ENCODE peak calls at places on chromosomes 5 and 9, in six cellular contexts. One of them, this sample, is unnamed.

GRCh38 chr5:151491059-151491458 is 43.7 kb downstream of the SLC36A1 start:
- DNase-seq in bronchial epithelial cell: no peak
- DNase-seq in AG04450: no peak
- DNase-seq in mammary epithelial cell: no peak
- DNase-seq in neuronal stem cell: no peak
- DNase-seq in PC-9: no peak
- DNase-seq in this sample: no peak

GRCh38 chr5:82952326-82952725 is 124.9 kb downstream of the TMEM167A start:
- DNase-seq in PC-9: no peak
- DNase-seq in AG04450: no peak
- DNase-seq in mammary epithelial cell: peak; percentile 91
- DNase-seq in bronchial epithelial cell: peak; percentile 80
- DNase-seq in neuronal stem cell: no peak
- DNase-seq in this sample: peak; percentile 73

GRCh38 chr5:142422426-142422825 is 97.6 kb upstream of the SPRY4 start:
- DNase-seq in bronchial epithelial cell: peak; percentile 67
- DNase-seq in AG04450: peak; percentile 34
- DNase-seq in mammary epithelial cell: peak; percentile 53
- DNase-seq in PC-9: no peak
- DNase-seq in neuronal stem cell: no peak
- DNase-seq in this sample: peak; percentile 71

GRCh38 chr5:126868961-126869451 is 92.1 kb downstream of the LMNB1 start:
- DNase-seq in mammary epithelial cell: peak; percentile 3
- DNase-seq in neuronal stem cell: peak; percentile 24
- DNase-seq in PC-9: no peak
- DNase-seq in AG04450: no peak
- DNase-seq in bronchial epithelial cell: peak; percentile 17
- DNase-seq in this sample: peak; percentile 27

GRCh38 chr5:113095831-113096230 is 119.2 kb downstream of the DCP2 start:
- DNase-seq in bronchial epithelial cell: no peak
- DNase-seq in mammary epithelial cell: no peak
- DNase-seq in AG04450: no peak
- DNase-seq in neuronal stem cell: no peak
- DNase-seq in PC-9: no peak
- DNase-seq in this sample: no peak

GRCh38 chr5:32057157-32058096 is 116.7 kb downstream of the GOLPH3 start:
- DNase-seq in neuronal stem cell: no peak
- DNase-seq in AG04450: no peak
- DNase-seq in bronchial epithelial cell: peak; percentile 47
- DNase-seq in PC-9: no peak
- DNase-seq in mammary epithelial cell: no peak
- DNase-seq in this sample: peak; percentile 73

GRCh38 chr9:37575921-37576721 is at the start of gene FBXO10:
- DNase-seq in AG04450: no peak
- DNase-seq in mammary epithelial cell: peak; percentile 57
- DNase-seq in PC-9: no peak
- DNase-seq in bronchial epithelial cell: peak; percentile 45
- DNase-seq in neuronal stem cell: peak; percentile 79
- DNase-seq in this sample: peak; percentile 73

GRCh38 chr5:115271295-115272060 is 8.8 kb upstream of the PGGT1B start:
- DNase-seq in PC-9: no peak
- DNase-seq in bronchial epithelial cell: no peak
- DNase-seq in mammary epithelial cell: no peak
- DNase-seq in AG04450: no peak
- DNase-seq in neuronal stem cell: no peak
- DNase-seq in this sample: no peak

GRCh38 chr5:60851681-60852080 is 7.6 kb upstream of the ELOVL7 start:
- DNase-seq in bronchial epithelial cell: peak; percentile 50
- DNase-seq in AG04450: no peak
- DNase-seq in mammary epithelial cell: no peak
- DNase-seq in PC-9: no peak
- DNase-seq in neuronal stem cell: no peak
- DNase-seq in this sample: peak; percentile 38

GRCh38 chr9:547309-547708 is 294.2 kb upstream of the DMRT1 start:
- DNase-seq in bronchial epithelial cell: no peak
- DNase-seq in PC-9: no peak
- DNase-seq in AG04450: no peak
- DNase-seq in mammary epithelial cell: no peak
- DNase-seq in neuronal stem cell: no peak
- DNase-seq in this sample: no peak

GRCh38 chr5:172350212-172351181 is 66.9 kb upstream of the UBTD2 start:
- DNase-seq in bronchial epithelial cell: no peak
- DNase-seq in AG04450: no peak
- DNase-seq in neuronal stem cell: no peak
- DNase-seq in mammary epithelial cell: no peak
- DNase-seq in PC-9: no peak
- DNase-seq in this sample: peak; percentile 26

GRCh38 chr5:115599502-115599901 is 2.8 kb downstream of the TICAM2 start:
- DNase-seq in mammary epithelial cell: no peak
- DNase-seq in bronchial epithelial cell: no peak
- DNase-seq in neuronal stem cell: no peak
- DNase-seq in AG04450: no peak
- DNase-seq in PC-9: no peak
- DNase-seq in this sample: peak; percentile 32

GRCh38 chr5:53597894-53598293 is 37.5 kb downstream of the NDUFS4 start:
- DNase-seq in AG04450: no peak
- DNase-seq in bronchial epithelial cell: no peak
- DNase-seq in mammary epithelial cell: no peak
- DNase-seq in neuronal stem cell: no peak
- DNase-seq in PC-9: no peak
- DNase-seq in this sample: no peak

GRCh38 chr5:53590759-53591158 is 30.3 kb downstream of the NDUFS4 start:
- DNase-seq in mammary epithelial cell: no peak
- DNase-seq in PC-9: no peak
- DNase-seq in neuronal stem cell: no peak
- DNase-seq in bronchial epithelial cell: no peak
- DNase-seq in AG04450: no peak
- DNase-seq in this sample: no peak

DNA sequence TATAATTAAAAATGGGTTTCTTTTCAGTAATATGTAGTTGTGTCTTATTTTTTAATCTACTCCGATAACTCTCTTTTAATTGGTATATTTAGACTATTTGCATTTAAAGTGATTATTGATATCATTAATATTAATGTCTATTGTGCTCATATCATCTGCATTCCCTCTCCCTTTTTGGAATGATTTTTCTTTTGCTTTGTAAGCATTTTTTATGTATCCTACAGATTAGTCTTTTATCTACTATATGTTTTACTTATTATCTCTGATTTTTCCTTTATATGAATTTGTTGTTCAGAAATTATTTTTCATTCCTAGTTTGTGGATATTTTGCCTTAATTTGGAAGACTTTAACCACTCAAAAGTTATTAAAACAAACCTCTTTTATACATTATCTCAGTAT is 34.0 kb downstream of the NDUFS4 start:
- DNase-seq in bronchial epithelial cell: no peak
- DNase-seq in mammary epithelial cell: no peak
- DNase-seq in neuronal stem cell: no peak
- DNase-seq in PC-9: no peak
- DNase-seq in AG04450: no peak
- DNase-seq in this sample: no peak
- H3K4me3 ChIP-seq in bronchial epithelial cell: no peak overlapping the region
- H3K4me3 ChIP-seq in mammary epithelial cell: no peak overlapping the region
- H3K4me3 ChIP-seq in neuronal stem cell: no peak overlapping the region
- H3K4me3 ChIP-seq in PC-9: no peak overlapping the region
- H3K4me3 ChIP-seq in AG04450: no peak overlapping the region
- H3K4me3 ChIP-seq in this sample: no peak overlapping the region

GRCh38 chr5:156841737-156842136 is 8.4 kb upstream of the PPP1R2B start:
- DNase-seq in neuronal stem cell: no peak
- DNase-seq in AG04450: no peak
- DNase-seq in mammary epithelial cell: no peak
- DNase-seq in PC-9: no peak
- DNase-seq in bronchial epithelial cell: no peak
- DNase-seq in this sample: no peak

GRCh38 chr5:156835905-156836304 is 14.2 kb upstream of the PPP1R2B start:
- DNase-seq in neuronal stem cell: no peak
- DNase-seq in AG04450: no peak
- DNase-seq in PC-9: no peak
- DNase-seq in mammary epithelial cell: no peak
- DNase-seq in bronchial epithelial cell: no peak
- DNase-seq in this sample: no peak

GRCh38 chr5:156834916-156835315 is 15.2 kb upstream of the PPP1R2B start:
- DNase-seq in neuronal stem cell: no peak
- DNase-seq in mammary epithelial cell: no peak
- DNase-seq in PC-9: no peak
- DNase-seq in bronchial epithelial cell: no peak
- DNase-seq in AG04450: no peak
- DNase-seq in this sample: no peak

GRCh38 chr5:156838966-156839365 is 11.1 kb upstream of the PPP1R2B start:
- DNase-seq in PC-9: no peak
- DNase-seq in neuronal stem cell: no peak
- DNase-seq in mammary epithelial cell: no peak
- DNase-seq in bronchial epithelial cell: no peak
- DNase-seq in AG04450: no peak
- DNase-seq in this sample: no peak
- H3K4me3 ChIP-seq in PC-9: no peak overlapping the region
- H3K4me3 ChIP-seq in neuronal stem cell: no peak overlapping the region
- H3K4me3 ChIP-seq in mammary epithelial cell: no peak overlapping the region
- H3K4me3 ChIP-seq in bronchial epithelial cell: no peak overlapping the region
- H3K4me3 ChIP-seq in AG04450: no peak overlapping the region
- H3K4me3 ChIP-seq in this sample: no peak overlapping the region

GRCh38 chr5:95958308-95959014 is 3.2 kb downstream of the ELL2 start:
- DNase-seq in bronchial epithelial cell: peak; percentile 74
- DNase-seq in AG04450: no peak
- DNase-seq in mammary epithelial cell: peak; percentile 78
- DNase-seq in PC-9: peak; percentile 3
- DNase-seq in neuronal stem cell: no peak
- DNase-seq in this sample: peak; percentile 74
- H3K4me3 ChIP-seq in bronchial epithelial cell: peak overlapping the region; percentile 99
- H3K4me3 ChIP-seq in AG04450: peak overlapping the region; percentile 100
- H3K4me3 ChIP-seq in mammary epithelial cell: peak overlapping the region; percentile 99
- H3K4me3 ChIP-seq in PC-9: no peak overlapping the region
- H3K4me3 ChIP-seq in neuronal stem cell: no peak overlapping the region
- H3K4me3 ChIP-seq in this sample: peak overlapping the region; percentile 92

GRCh38 chr5:178115835-178116405 is 2.6 kb downstream of the N4BP3 start:
- DNase-seq in mammary epithelial cell: no peak
- DNase-seq in bronchial epithelial cell: no peak
- DNase-seq in PC-9: no peak
- DNase-seq in neuronal stem cell: peak; percentile 74
- DNase-seq in AG04450: no peak
- DNase-seq in this sample: no peak
- H3K4me3 ChIP-seq in mammary epithelial cell: no peak overlapping the region
- H3K4me3 ChIP-seq in bronchial epithelial cell: no peak overlapping the region
- H3K4me3 ChIP-seq in PC-9: no peak overlapping the region
- H3K4me3 ChIP-seq in neuronal stem cell: peak overlapping the region; percentile 90
- H3K4me3 ChIP-seq in AG04450: no peak overlapping the region
- H3K4me3 ChIP-seq in this sample: no peak overlapping the region

GRCh38 chr5:15376803-15377202 is 123.2 kb upstream of the FBXL7 start:
- DNase-seq in mammary epithelial cell: no peak
- DNase-seq in PC-9: no peak
- DNase-seq in neuronal stem cell: no peak
- DNase-seq in AG04450: no peak
- DNase-seq in bronchial epithelial cell: peak; percentile 28
- DNase-seq in this sample: peak; percentile 5
- H3K4me3 ChIP-seq in mammary epithelial cell: no peak overlapping the region
- H3K4me3 ChIP-seq in PC-9: no peak overlapping the region
- H3K4me3 ChIP-seq in neuronal stem cell: no peak overlapping the region
- H3K4me3 ChIP-seq in AG04450: no peak overlapping the region
- H3K4me3 ChIP-seq in bronchial epithelial cell: no peak overlapping the region
- H3K4me3 ChIP-seq in this sample: no peak overlapping the region

This sample was measured in epithelial cell of esophagus.